ENCODE peak calls at places on chromosomes 5 and 9, in seven cellular contexts. One of them, this sample, is unnamed. For H3K4me1 and H3K36me3, the result is how much of the 10 kb centered on the place peaks cover.

GRCh38 chr5:163565931-163566608 is 60.7 kb downstream of the MAT2B start:
- DNase-seq in spleen: peak
- DNase-seq in upper lobe of left lung: peak
- DNase-seq in esophagus squamous epithelium: no peak
- DNase-seq in K562: no peak
- DNase-seq in sigmoid colon: no peak
- DNase-seq in HCT116: no peak
- DNase-seq in this sample: no peak

GRCh38 chr5:72302171-72302570 is 17.9 kb downstream of the MRPS27 start:
- DNase-seq in spleen: no peak
- DNase-seq in upper lobe of left lung: no peak
- DNase-seq in esophagus squamous epithelium: no peak
- DNase-seq in K562: no peak
- DNase-seq in sigmoid colon: no peak
- DNase-seq in HCT116: no peak
- DNase-seq in this sample: no peak

GRCh38 chr5:153094333-153094732 is 396.1 kb upstream of the GRIA1 start:
- DNase-seq in spleen: no peak
- DNase-seq in upper lobe of left lung: no peak
- DNase-seq in esophagus squamous epithelium: no peak
- DNase-seq in K562: no peak
- DNase-seq in sigmoid colon: no peak
- DNase-seq in HCT116: no peak
- DNase-seq in this sample: no peak

GRCh38 chr9:123267481-123268239 is 726 bp downstream of the STRBP start:
- DNase-seq in spleen: peak
- DNase-seq in upper lobe of left lung: peak
- DNase-seq in esophagus squamous epithelium: no peak
- DNase-seq in K562: peak
- DNase-seq in sigmoid colon: peak
- DNase-seq in HCT116: no peak
- DNase-seq in this sample: no peak

GRCh38 chr5:76615759-76616158 is 7.4 kb downstream of the F2RL2 start:
- DNase-seq in spleen: no peak
- DNase-seq in upper lobe of left lung: no peak
- DNase-seq in esophagus squamous epithelium: no peak
- DNase-seq in K562: no peak
- DNase-seq in sigmoid colon: no peak
- DNase-seq in HCT116: no peak
- DNase-seq in this sample: no peak

GRCh38 chr9:136679431-136679941 is 7.8 kb downstream of the AGPAT2 start:
- DNase-seq in spleen: no peak
- DNase-seq in upper lobe of left lung: peak
- DNase-seq in esophagus squamous epithelium: no peak
- DNase-seq in K562: no peak
- DNase-seq in sigmoid colon: peak
- DNase-seq in HCT116: no peak
- DNase-seq in this sample: peak

GRCh38 chr5:90802695-90803317 is 244.2 kb downstream of the ADGRV1 start:
- DNase-seq in spleen: no peak
- DNase-seq in upper lobe of left lung: no peak
- DNase-seq in esophagus squamous epithelium: no peak
- DNase-seq in K562: peak
- DNase-seq in sigmoid colon: no peak
- DNase-seq in HCT116: peak
- DNase-seq in this sample: no peak

GRCh38 chr5:5341531-5342292 is 80.8 kb upstream of the ICE1 start:
- DNase-seq in spleen: no peak
- DNase-seq in upper lobe of left lung: no peak
- DNase-seq in esophagus squamous epithelium: no peak
- DNase-seq in K562: no peak
- DNase-seq in sigmoid colon: no peak
- DNase-seq in HCT116: no peak
- DNase-seq in this sample: no peak

GRCh38 chr5:133249593-133249992 is 197.8 kb downstream of the HSPA4 start:
- DNase-seq in spleen: peak
- DNase-seq in upper lobe of left lung: no peak
- DNase-seq in esophagus squamous epithelium: no peak
- DNase-seq in K562: peak
- DNase-seq in sigmoid colon: no peak
- DNase-seq in HCT116: no peak
- DNase-seq in this sample: no peak

GRCh38 chr5:1312206-1312605 is 17.3 kb upstream of the TERT start:
- DNase-seq in spleen: peak
- DNase-seq in upper lobe of left lung: no peak
- DNase-seq in esophagus squamous epithelium: no peak
- DNase-seq in K562: no peak
- DNase-seq in sigmoid colon: peak
- DNase-seq in HCT116: no peak
- DNase-seq in this sample: no peak

GRCh38 chr5:107359916-107360234 is 310.9 kb downstream of the EFNA5 start:
- DNase-seq in spleen: no peak
- DNase-seq in upper lobe of left lung: no peak
- DNase-seq in esophagus squamous epithelium: no peak
- DNase-seq in K562: no peak
- DNase-seq in sigmoid colon: no peak
- DNase-seq in HCT116: no peak
- DNase-seq in this sample: no peak

GRCh38 chr9:93958121-93958874 is 3.1 kb upstream of the BARX1 start:
- DNase-seq in spleen: no peak
- DNase-seq in upper lobe of left lung: peak
- DNase-seq in esophagus squamous epithelium: no peak
- DNase-seq in K562: no peak
- DNase-seq in sigmoid colon: peak
- DNase-seq in HCT116: no peak
- DNase-seq in this sample: no peak

GRCh38 chr5:126122942-126123341 is 300.3 kb upstream of the GRAMD2B start:
- DNase-seq in spleen: no peak
- DNase-seq in upper lobe of left lung: no peak
- DNase-seq in esophagus squamous epithelium: no peak
- DNase-seq in K562: no peak
- DNase-seq in sigmoid colon: no peak
- DNase-seq in HCT116: no peak
- DNase-seq in this sample: no peak

GRCh38 chr9:71819115-71819739 is 50.9 kb upstream of the CEMIP2 start:
- DNase-seq in spleen: no peak
- DNase-seq in upper lobe of left lung: no peak
- DNase-seq in esophagus squamous epithelium: no peak
- DNase-seq in K562: peak
- DNase-seq in sigmoid colon: no peak
- DNase-seq in HCT116: peak
- DNase-seq in this sample: peak

GRCh38 chr5:68378204-68378830 is 162.8 kb downstream of the PIK3R1 start:
- DNase-seq in spleen: no peak
- DNase-seq in upper lobe of left lung: no peak
- DNase-seq in esophagus squamous epithelium: no peak
- DNase-seq in K562: no peak
- DNase-seq in sigmoid colon: no peak
- DNase-seq in HCT116: no peak
- DNase-seq in this sample: no peak

GRCh38 chr5:151153766-151154272 is 3.8 kb downstream of the ANXA6 start:
- DNase-seq in spleen: no peak
- DNase-seq in upper lobe of left lung: no peak
- DNase-seq in esophagus squamous epithelium: no peak
- DNase-seq in K562: no peak
- DNase-seq in sigmoid colon: no peak
- DNase-seq in HCT116: no peak
- DNase-seq in this sample: no peak

GRCh38 chr9:33140406-33141360 is 26.5 kb downstream of the B4GALT1 start:
- DNase-seq in spleen: no peak
- DNase-seq in upper lobe of left lung: no peak
- DNase-seq in esophagus squamous epithelium: no peak
- DNase-seq in K562: no peak
- DNase-seq in sigmoid colon: peak
- DNase-seq in HCT116: no peak
- DNase-seq in this sample: no peak
- H3K4me1 ChIP-seq in spleen: half or more
- H3K4me1 ChIP-seq in upper lobe of left lung: half or more
- H3K4me1 ChIP-seq in esophagus squamous epithelium: half or more
- H3K4me1 ChIP-seq in K562: under half
- H3K4me1 ChIP-seq in sigmoid colon: half or more
- H3K4me1 ChIP-seq in HCT116: under half
- H3K4me1 ChIP-seq in this sample: half or more

GRCh38 chr5:134559672-134560071 is 34.2 kb downstream of the JADE2 start:
- DNase-seq in spleen: no peak
- DNase-seq in upper lobe of left lung: no peak
- DNase-seq in esophagus squamous epithelium: no peak
- DNase-seq in K562: no peak
- DNase-seq in sigmoid colon: no peak
- DNase-seq in HCT116: no peak
- DNase-seq in this sample: no peak

GRCh38 chr5:134560698-134561097 is 35.2 kb downstream of the JADE2 start:
- DNase-seq in spleen: no peak
- DNase-seq in upper lobe of left lung: no peak
- DNase-seq in esophagus squamous epithelium: no peak
- DNase-seq in K562: no peak
- DNase-seq in sigmoid colon: no peak
- DNase-seq in HCT116: no peak
- DNase-seq in this sample: no peak

GRCh38 chr5:134563962-134564361 is 38.5 kb downstream of the JADE2 start:
- DNase-seq in spleen: no peak
- DNase-seq in upper lobe of left lung: no peak
- DNase-seq in esophagus squamous epithelium: no peak
- DNase-seq in K562: no peak
- DNase-seq in sigmoid colon: no peak
- DNase-seq in HCT116: no peak
- DNase-seq in this sample: no peak

GRCh38 chr5:134564396-134564795 is 38.9 kb downstream of the JADE2 start:
- DNase-seq in spleen: no peak
- DNase-seq in upper lobe of left lung: no peak
- DNase-seq in esophagus squamous epithelium: no peak
- DNase-seq in K562: no peak
- DNase-seq in sigmoid colon: no peak
- DNase-seq in HCT116: no peak
- DNase-seq in this sample: no peak

DNA sequence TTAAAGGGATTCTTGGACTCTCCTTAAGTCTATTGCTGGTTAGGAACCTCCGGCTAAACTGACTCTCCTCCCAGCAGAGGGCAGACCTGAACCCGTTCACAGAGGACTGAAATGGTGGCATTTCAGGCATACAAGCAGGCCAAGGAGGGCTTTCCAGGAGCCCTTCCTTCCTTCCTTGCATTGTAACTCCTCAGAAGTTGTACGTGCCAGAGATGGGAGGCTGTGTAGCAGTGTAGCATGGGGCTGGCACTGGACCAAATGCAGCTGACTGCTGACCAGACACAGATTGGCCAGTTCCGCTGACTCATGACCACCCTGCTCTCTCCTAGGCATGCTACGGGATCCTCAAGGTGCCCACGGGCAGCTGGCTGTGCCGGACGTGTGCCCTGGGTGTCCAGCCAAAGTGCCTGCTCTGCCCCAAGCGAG is 36.4 kb downstream of the JADE2 start:
- DNase-seq in spleen: no peak
- DNase-seq in upper lobe of left lung: no peak
- DNase-seq in esophagus squamous epithelium: no peak
- DNase-seq in K562: peak
- DNase-seq in sigmoid colon: no peak
- DNase-seq in HCT116: peak
- DNase-seq in this sample: no peak
- TF ChIP-seq POLR2A in spleen: no peak
- TF ChIP-seq POLR2A in upper lobe of left lung: no peak
- TF ChIP-seq POLR2A in esophagus squamous epithelium: no peak
- TF ChIP-seq POLR2A in K562: no peak
- TF ChIP-seq POLR2A in sigmoid colon: no peak
- TF ChIP-seq POLR2A in HCT116: no peak
- TF ChIP-seq POLR2A in this sample: no peak

GRCh38 chr9:130632081-130632710 is 32.2 kb upstream of the PRDM12 start:
- DNase-seq in spleen: peak
- DNase-seq in upper lobe of left lung: no peak
- DNase-seq in esophagus squamous epithelium: no peak
- DNase-seq in K562: no peak
- DNase-seq in sigmoid colon: no peak
- DNase-seq in HCT116: no peak
- DNase-seq in this sample: no peak

GRCh38 chr9:130632841-130633240 is 31.6 kb upstream of the PRDM12 start:
- DNase-seq in spleen: peak
- DNase-seq in upper lobe of left lung: no peak
- DNase-seq in esophagus squamous epithelium: no peak
- DNase-seq in K562: no peak
- DNase-seq in sigmoid colon: no peak
- DNase-seq in HCT116: no peak
- DNase-seq in this sample: no peak

GRCh38 chr9:130630506-130631330 is 33.7 kb upstream of the PRDM12 start:
- DNase-seq in spleen: peak
- DNase-seq in upper lobe of left lung: no peak
- DNase-seq in esophagus squamous epithelium: no peak
- DNase-seq in K562: no peak
- DNase-seq in sigmoid colon: no peak
- DNase-seq in HCT116: no peak
- DNase-seq in this sample: no peak

GRCh38 chr9:130630091-130630450 is 34.3 kb upstream of the PRDM12 start:
- DNase-seq in spleen: peak
- DNase-seq in upper lobe of left lung: no peak
- DNase-seq in esophagus squamous epithelium: no peak
- DNase-seq in K562: no peak
- DNase-seq in sigmoid colon: no peak
- DNase-seq in HCT116: no peak
- DNase-seq in this sample: no peak

DNA sequence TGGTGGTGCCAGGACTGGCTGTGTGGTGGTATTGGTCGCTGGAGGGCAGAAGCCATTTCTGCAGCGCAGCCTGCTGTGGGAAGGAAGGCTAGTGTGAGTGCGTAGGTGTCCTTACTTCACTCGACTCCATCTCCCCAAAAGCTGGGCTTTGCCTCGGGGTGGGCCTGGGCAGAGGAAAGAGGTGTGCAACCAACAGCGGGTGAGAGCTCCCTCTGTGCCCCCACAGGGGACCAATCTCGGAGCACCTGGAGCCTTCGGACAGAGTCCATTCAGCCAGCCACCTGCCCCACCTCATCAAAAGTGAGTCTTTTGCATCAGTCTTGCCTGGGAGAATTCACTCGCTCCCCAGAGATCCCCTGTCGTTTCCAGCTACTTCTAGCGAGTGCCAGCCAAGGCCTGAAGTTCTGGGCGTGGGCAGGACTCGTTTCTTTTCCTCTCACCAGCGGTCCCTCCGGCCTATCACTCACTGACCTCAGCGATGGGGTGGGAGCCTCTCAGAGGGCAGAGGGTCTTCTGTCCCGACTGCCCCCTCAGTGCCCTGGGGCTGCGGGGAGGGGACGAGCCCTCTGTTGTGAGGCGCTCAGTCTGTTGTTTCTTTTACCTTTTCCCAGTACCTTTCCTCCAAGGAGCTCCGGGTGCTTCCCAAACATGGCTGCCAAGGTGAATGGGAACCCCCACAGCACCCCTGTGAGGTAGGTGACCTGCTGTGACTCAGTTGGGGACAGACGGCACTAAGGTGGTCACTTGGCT is 32.9 kb upstream of the PRDM12 start:
- DNase-seq in spleen: peak
- DNase-seq in upper lobe of left lung: no peak
- DNase-seq in esophagus squamous epithelium: no peak
- DNase-seq in K562: no peak
- DNase-seq in sigmoid colon: no peak
- DNase-seq in HCT116: no peak
- DNase-seq in this sample: no peak
- H3K36me3 ChIP-seq in spleen: half or more
- H3K36me3 ChIP-seq in upper lobe of left lung: half or more
- H3K36me3 ChIP-seq in esophagus squamous epithelium: half or more
- H3K36me3 ChIP-seq in K562: half or more
- H3K36me3 ChIP-seq in sigmoid colon: half or more
- H3K36me3 ChIP-seq in HCT116: under half
- H3K36me3 ChIP-seq in this sample: under half

GRCh38 chr5:111183064-111183463 is 41.1 kb upstream of the CAMK4 start:
- DNase-seq in spleen: no peak
- DNase-seq in upper lobe of left lung: no peak
- DNase-seq in esophagus squamous epithelium: no peak
- DNase-seq in K562: no peak
- DNase-seq in sigmoid colon: no peak
- DNase-seq in HCT116: no peak
- DNase-seq in this sample: no peak

GRCh38 chr5:111187079-111187478 is 37.1 kb upstream of the CAMK4 start:
- DNase-seq in spleen: no peak
- DNase-seq in upper lobe of left lung: no peak
- DNase-seq in esophagus squamous epithelium: no peak
- DNase-seq in K562: no peak
- DNase-seq in sigmoid colon: no peak
- DNase-seq in HCT116: no peak
- DNase-seq in this sample: no peak
- H3K4me1 ChIP-seq in spleen: under half
- H3K4me1 ChIP-seq in upper lobe of left lung: under half
- H3K4me1 ChIP-seq in esophagus squamous epithelium: under half
- H3K4me1 ChIP-seq in K562: under half
- H3K4me1 ChIP-seq in sigmoid colon: under half
- H3K4me1 ChIP-seq in HCT116: under half
- H3K4me1 ChIP-seq in this sample: under half